ENCODE peak calls at places on chromosomes 11 and 22, in nine cellular contexts. Y is hepatocyte; G is GM13977; B is CD8-positive, alpha-beta T cell; F is fibroblast of pulmonary artery; D is CD4-positive, alpha-beta T cell; E is NB4; M is fibroblast of lung; C is progenitor cell of endocrine pancreas. I is an unnamed sample.

GRCh38 chr11:21364866-21365624 is 695.7 kb downstream of the NELL1 start:
- DNase-seq in F (no peak), G (no peak), M (no peak), B (no peak), E (no peak), D (no peak), C (no peak), Y (no peak), I (no peak)

GRCh38 chr22:29003975-29004646 is 57.5 kb downstream of the C22orf31 start:
- DNase-seq in C (no peak), M (no peak), Y (no peak), G (no peak), D (no peak), B (no peak), E (no peak), F (no peak), I (no peak)

GRCh38 chr11:126992804-126993111 is 7.8 kb downstream of the KIRREL3 start:
- DNase-seq in E (no peak), B (no peak), F (peak), C (no peak), Y (no peak), M (peak), G (no peak), D (no peak), I (no peak)

GRCh38 chr22:43404673-43405385 is 7.0 kb upstream of the MPPED1 start:
- DNase-seq in D (no peak), B (no peak), M (no peak), E (no peak), C (no peak), F (no peak), G (no peak), Y (no peak), I (no peak)

GRCh38 chr11:119885067-119885466 is 156.1 kb upstream of the NECTIN1 start:
- DNase-seq in B (no peak), M (no peak), C (no peak), D (no peak), G (no peak), E (no peak), Y (no peak), F (no peak), I (no peak)

GRCh38 chr11:2305862-2306823 is 4.3 kb downstream of the TSPAN32 start:
- DNase-seq in M (peak), F (peak), G (no peak), C (no peak), D (no peak), B (peak), E (peak), Y (peak), I (peak)

GRCh38 chr22:31603574-31603973 is 58.4 kb downstream of the PISD start:
- DNase-seq in D (no peak), C (no peak), Y (peak), F (no peak), G (no peak), E (no peak), M (no peak), B (no peak), I (no peak)

GRCh38 chr11:84720706-84721402 is 906.3 kb downstream of the DLG2 start:
- DNase-seq in M (peak), D (no peak), Y (peak), C (no peak), E (peak), B (no peak), G (no peak), F (peak), I (peak)

GRCh38 chr11:46588131-46588530 is 5.7 kb downstream of the AMBRA1 start:
- DNase-seq in Y (no peak), C (no peak), B (no peak), E (no peak), M (no peak), G (no peak), D (no peak), F (no peak), I (no peak)

GRCh38 chr11:94866936-94867795 is 99.0 kb downstream of the AMOTL1 start:
- DNase-seq in D (no peak), M (no peak), E (no peak), B (no peak), C (no peak), Y (no peak), G (no peak), F (no peak), I (no peak)

GRCh38 chr11:44113572-44113971 is 18.1 kb downstream of the EXT2 start:
- DNase-seq in E (no peak), M (no peak), G (no peak), F (no peak), B (no peak), Y (no peak), D (no peak), C (no peak), I (no peak)

GRCh38 chr11:84465040-84465439 is 1162.1 kb downstream of the DLG2 start:
- DNase-seq in E (no peak), B (no peak), M (peak), F (peak), D (no peak), Y (no peak), C (no peak), G (no peak), I (peak)

GRCh38 chr11:98549571-98549970 is 471.2 kb upstream of the CNTN5 start:
- DNase-seq in E (no peak), C (no peak), M (no peak), Y (no peak), G (no peak), B (no peak), D (no peak), F (no peak), I (no peak)

GRCh38 chr11:112734207-112734606 is 227.0 kb upstream of the NCAM1 start:
- DNase-seq in D (no peak), C (peak), Y (peak), B (no peak), E (peak), G (no peak), F (peak), M (peak), I (peak)

GRCh38 chr11:285894-286220 is 3.1 kb upstream of the PGGHG start:
- DNase-seq in F (no peak), D (no peak), E (no peak), C (no peak), Y (no peak), G (no peak), B (no peak), M (no peak), I (no peak)

GRCh38 chr11:96213500-96213899 is 129.5 kb downstream of the MAML2 start:
- DNase-seq in Y (no peak), F (peak), D (no peak), B (no peak), G (no peak), M (peak), E (no peak), C (no peak), I (peak)

GRCh38 chr11:96215826-96216225 is 127.2 kb downstream of the MAML2 start:
- DNase-seq in G (no peak), F (no peak), D (no peak), M (no peak), E (no peak), B (no peak), Y (no peak), C (no peak), I (no peak)

GRCh38 chr11:96217206-96217605 is 125.8 kb downstream of the MAML2 start:
- DNase-seq in E (no peak), Y (no peak), M (no peak), C (no peak), B (no peak), D (no peak), G (no peak), F (no peak), I (no peak)

GRCh38 chr11:96215094-96215782 is 127.8 kb downstream of the MAML2 start:
- DNase-seq in M (peak), Y (no peak), D (peak), B (peak), F (peak), G (peak), E (peak), C (no peak), I (no peak)

GRCh38 chr11:96214745-96215093 is 128.3 kb downstream of the MAML2 start:
- DNase-seq in G (no peak), E (no peak), M (no peak), F (no peak), C (no peak), B (no peak), D (no peak), Y (no peak), I (no peak)
- TF ChIP-seq CTCF in G (no peak), E (no peak), M (no peak), F (no peak), C (no peak), B (no peak), D (no peak), Y (no peak), I (no peak)

DNA sequence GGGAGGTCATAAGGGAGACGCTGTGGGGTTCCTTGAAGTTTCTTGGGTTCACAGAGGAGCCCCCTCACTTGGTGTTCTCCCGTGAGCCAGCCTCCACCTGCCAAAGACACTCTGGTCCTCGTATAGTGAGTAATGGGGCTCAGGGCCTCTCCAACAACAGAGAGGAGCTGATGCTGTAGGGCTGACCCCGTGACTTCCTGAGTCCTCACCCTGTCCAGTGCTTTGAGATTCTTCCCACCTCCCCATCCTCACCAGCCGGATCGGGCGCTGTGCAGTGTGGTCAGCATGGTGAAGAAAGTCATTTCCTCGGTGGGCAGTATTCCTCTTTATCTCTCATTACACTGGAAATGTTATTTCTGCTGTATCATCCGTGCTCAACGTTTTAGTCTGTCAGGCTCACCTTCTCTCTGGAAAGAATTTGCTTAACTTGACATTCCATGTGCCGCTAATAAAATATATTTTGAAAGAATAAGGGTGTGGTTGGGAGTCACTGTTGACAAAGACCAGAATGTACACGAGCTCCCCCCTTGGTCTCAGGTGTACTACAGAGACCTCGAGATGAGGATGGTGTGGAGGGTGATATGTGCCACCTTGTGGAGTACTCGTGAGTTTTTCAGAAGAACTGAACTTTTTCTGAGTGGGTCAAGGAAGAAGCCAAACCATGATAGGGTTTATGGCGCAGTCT is 25.7 kb upstream of the SCGB1A1 start:
- DNase-seq in Y (peak), C (no peak), D (no peak), E (peak), M (no peak), G (peak), F (no peak), B (peak), I (no peak)
- TF ChIP-seq CTCF in Y (peak), C (peak), D (peak), E (peak), M (no peak), G (peak), F (no peak), B (peak), I (peak)

GRCh38 chr22:37021041-37021440 is 1.5 kb downstream of the MPST start:
- DNase-seq in G (no peak), Y (no peak), M (no peak), E (no peak), F (no peak), B (no peak), C (no peak), D (no peak), I (no peak)

GRCh38 chr22:37020192-37020479 is 594 bp downstream of the MPST start:
- DNase-seq in E (peak), M (peak), C (no peak), Y (peak), D (no peak), B (no peak), G (peak), F (peak), I (peak)

GRCh38 chr22:37018815-37019308 is 385 bp downstream of the TST start:
- DNase-seq in G (no peak), B (no peak), E (peak), Y (peak), M (peak), D (no peak), C (no peak), F (peak), I (peak)

GRCh38 chr22:37018086-37018814 is 997 bp downstream of the TST start:
- DNase-seq in C (no peak), F (no peak), B (no peak), Y (no peak), G (no peak), M (no peak), E (no peak), D (no peak), I (no peak)

DNA sequence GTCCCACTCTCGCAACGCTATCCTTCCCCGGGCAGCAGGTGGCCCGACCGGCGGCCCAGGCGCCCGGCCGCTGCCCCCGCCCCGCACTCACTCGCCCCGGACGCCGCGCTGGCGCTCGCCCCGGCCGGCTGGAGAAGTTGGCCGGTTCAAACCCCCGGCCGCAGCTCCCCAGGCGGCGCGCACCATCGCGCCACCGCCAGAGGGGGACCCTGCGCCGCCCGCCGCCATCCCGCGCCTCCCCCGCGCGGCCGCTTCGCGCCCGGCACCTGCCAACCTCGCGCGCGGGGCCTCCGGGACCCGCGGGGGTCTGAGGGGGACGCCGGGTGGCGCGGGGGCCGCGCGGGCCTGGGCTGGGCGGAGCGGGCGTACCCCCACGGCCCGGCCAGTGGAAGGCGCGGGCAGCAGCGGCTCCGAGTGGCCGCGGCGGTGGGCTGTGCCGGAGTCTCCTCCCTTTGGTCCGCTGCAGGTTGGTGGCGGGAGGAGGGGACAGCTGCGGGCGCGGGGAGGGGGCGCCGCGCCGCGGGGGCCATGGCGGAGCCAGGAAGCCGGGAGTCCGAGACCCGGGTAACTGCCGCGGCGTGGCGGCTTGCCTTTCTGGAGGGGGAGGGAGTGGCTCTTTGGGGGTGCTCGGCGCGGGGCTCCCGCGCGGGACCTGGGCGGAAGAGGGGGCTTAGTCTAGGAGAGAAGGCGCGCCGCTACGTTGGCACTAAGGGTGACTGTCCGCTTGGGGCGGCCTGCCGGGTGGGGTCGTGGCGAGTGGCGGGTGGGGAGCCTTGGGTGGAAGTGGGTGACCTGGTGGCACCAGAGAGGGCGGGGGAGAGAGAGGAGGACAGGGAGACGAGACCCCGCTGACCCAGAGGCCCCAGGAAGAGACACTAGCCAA is at the start of the genes MPST and TST:
- DNase-seq in C (peak), M (peak), Y (peak), B (peak), G (peak), E (peak), F (peak), D (no peak), I (peak)
- TF ChIP-seq CTCF in C (peak), M (no peak), Y (no peak), B (no peak), G (no peak), E (no peak), F (no peak), D (no peak), I (no peak)

DNA sequence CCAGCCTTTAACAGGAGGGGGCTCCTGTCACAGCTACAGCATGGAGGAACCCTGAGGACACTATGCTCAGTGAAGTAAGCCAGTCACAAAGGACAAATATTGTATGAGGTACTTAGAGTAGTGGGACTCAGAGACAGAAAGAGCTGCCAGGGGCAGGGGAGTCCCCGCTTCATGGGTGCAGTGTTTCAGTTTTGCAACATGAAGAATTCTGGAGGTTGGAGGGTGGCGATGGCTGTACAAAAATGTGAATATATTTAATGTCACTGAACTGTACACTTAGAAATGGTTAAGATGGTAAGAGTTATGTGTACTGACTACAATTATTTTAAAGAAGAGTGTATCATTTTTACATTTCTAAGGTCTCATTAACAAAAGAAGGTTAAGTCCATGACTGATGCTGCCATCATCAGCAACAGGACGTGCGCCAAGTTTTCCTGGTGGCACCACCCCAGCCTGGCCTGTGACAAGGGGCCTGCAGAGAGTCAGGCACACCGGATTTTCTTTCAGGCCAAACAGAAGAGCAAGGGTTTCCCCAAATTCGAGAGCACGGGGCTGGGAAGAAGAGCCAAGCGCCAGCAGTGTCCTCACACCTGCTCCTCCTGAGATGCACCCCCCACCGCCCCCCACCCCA is 22.1 kb downstream of the YPEL1 start:
- DNase-seq in Y (no peak), C (no peak), F (no peak), M (no peak), G (no peak), B (no peak), E (no peak), D (no peak), I (no peak)
- TF ChIP-seq CTCF in Y (no peak), C (no peak), F (no peak), M (no peak), G (no peak), B (peak), E (no peak), D (no peak), I (no peak)

GRCh38 chr22:48507595-48508350 is 1319.9 kb downstream of the BRD1 start:
- DNase-seq in C (no peak), Y (no peak), G (no peak), E (no peak), F (no peak), B (no peak), D (no peak), M (no peak), I (no peak)
- TF ChIP-seq CTCF in C (peak), Y (no peak), G (no peak), E (no peak), F (no peak), B (no peak), D (no peak), M (no peak), I (no peak)

DNA sequence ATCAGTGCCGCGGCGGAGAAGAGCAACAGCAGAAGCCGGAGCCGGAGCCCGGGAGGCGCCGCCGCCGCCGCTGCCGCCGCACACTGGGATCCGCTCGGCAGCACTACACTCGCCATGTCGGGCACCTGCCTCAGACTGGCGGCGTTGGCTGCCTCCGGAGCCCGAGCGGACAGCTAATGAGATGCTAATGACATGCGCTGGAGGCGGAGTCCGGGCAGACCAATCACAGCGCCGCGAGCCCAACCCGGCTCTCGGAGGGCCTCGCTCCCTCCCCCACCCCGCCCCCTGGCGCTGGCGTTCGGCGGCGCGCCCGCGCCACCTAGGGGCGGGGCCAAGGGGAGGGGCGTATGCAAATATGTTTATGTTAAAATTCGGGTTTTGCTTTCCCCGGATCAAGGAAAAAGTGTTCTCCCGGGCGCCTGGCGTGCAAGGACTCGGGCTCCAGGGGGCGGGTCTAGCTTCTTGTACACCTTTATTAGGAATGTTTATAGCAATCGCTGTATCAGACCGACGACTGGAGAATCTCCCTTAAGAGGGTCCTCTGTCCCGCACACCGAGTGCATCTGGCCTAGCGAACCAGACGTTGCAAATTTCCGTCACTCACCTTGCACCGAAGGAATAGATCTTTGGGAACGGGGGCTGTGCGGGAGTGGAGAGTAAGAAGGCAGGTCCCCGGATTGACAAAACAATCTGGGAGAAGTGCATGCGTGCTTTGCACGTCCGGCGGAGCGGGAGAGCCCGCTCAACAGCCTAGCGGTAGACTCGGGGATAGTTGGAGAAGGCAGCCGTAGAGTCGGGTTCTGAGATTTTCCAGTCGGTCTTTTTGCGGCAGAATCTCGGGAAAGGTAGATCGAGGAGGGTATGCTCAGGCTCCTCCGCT is at the start of gene CADM1:
- DNase-seq in Y (peak), F (peak), D (peak), M (peak), G (peak), E (no peak), B (peak), C (peak), I (peak)
- TF ChIP-seq CTCF in Y (peak), F (peak), D (peak), M (peak), G (peak), E (no peak), B (peak), C (peak), I (peak)

GRCh38 chr11:12577746-12578644 is 96.2 kb upstream of the TEAD1 start:
- DNase-seq in C (no peak), Y (no peak), G (no peak), M (peak), E (no peak), F (no peak), B (no peak), D (no peak), I (no peak)
- TF ChIP-seq CTCF in C (peak), Y (no peak), G (no peak), M (no peak), E (no peak), F (no peak), B (no peak), D (no peak), I (no peak)

DNA sequence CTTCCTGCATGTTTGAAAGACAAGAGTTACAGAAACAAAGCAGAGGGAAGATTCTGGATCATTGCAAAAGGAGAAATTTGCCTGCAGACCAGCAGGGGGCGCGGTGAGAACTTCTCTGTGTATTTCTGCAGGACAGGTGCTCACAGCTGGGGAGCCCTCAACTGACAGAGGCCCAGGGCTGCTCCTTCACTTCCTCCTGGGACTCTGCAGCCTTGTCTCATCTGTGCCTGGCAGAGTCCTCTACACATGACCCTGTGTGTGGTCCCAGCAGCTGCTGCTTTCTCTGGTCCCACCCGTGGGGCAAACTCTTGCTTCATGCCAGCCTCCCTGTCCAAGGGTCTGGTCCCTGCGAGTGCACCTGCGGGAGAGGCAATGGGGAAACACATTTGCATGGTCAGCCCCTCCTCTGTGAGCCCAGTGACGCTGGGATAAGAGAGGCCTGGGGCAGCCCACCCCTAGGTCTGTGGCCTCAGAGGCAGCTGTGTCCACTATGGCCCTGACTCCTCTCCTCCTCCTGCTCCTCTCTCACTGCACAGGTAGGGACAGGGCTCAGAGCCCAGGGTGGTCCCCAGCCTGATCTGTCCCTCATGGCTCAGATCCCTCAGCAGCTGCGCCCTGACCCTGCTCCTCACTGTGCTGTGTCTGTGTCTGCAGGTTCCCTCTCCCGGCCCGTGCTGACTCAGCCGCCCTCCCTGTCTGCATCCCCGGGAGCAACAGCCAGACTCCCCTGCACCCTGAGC is 43.2 kb upstream of the VPREB1 start:
- DNase-seq in B (no peak), C (no peak), M (no peak), E (peak), D (peak), Y (no peak), F (peak), G (peak), I (peak)
- TF ChIP-seq CTCF in B (no peak), C (peak), M (peak), E (peak), D (peak), Y (peak), F (peak), G (peak), I (peak)

I was measured in A673.